ENCODE peak calls at places on chromosomes 7 and 10, in eight cellular contexts. U is NCI-H2171; D is A549; H is T-helper 1 cell; I is left ventricle myocardium inferior; F is GM12865; E is NK-92 treated with Interleukin-12 subunit alpha and Interleukin-12 subunit beta, amount 100 ng/mL, for 24 hours; O is heart right ventricle. T is an unnamed sample.

GRCh38 chr7:137316643-137317042 is 26.9 kb downstream of the PTN start:
- DNase-seq in O (no peak), D (no peak), U (peak), F (no peak), I (no peak), H (no peak), E (no peak), T (no peak)

GRCh38 chr10:6385683-6386082 is 183.0 kb downstream of the PFKFB3 start:
- DNase-seq in E (no peak), U (no peak), O (no peak), F (no peak), D (no peak), I (no peak), H (no peak), T (no peak)

GRCh38 chr7:25261545-25262135 is 33.4 kb upstream of the NPVF start:
- DNase-seq in U (no peak), I (no peak), E (no peak), H (no peak), O (no peak), D (no peak), F (no peak), T (no peak)

GRCh38 chr7:1943933-1944618 is 274.0 kb downstream of the ELFN1 start:
- DNase-seq in F (no peak), H (no peak), I (peak), E (no peak), O (peak), D (no peak), U (no peak), T (no peak)

GRCh38 chr10:61786728-61787127 is 114.8 kb upstream of the ARID5B start:
- DNase-seq in D (peak), I (no peak), U (no peak), E (peak), O (no peak), H (no peak), F (peak), T (peak)

GRCh38 chr7:87564290-87564963 is 36.3 kb downstream of the ABCB1 start:
- DNase-seq in E (no peak), I (no peak), D (peak), U (no peak), F (peak), H (no peak), O (no peak), T (peak)

GRCh38 chr7:85479918-85480658 is 293.2 kb upstream of the SEMA3D start:
- DNase-seq in F (no peak), O (no peak), D (no peak), H (no peak), I (no peak), U (no peak), E (no peak), T (no peak)

GRCh38 chr10:70776455-70777005 is 8.6 kb downstream of the TBATA start:
- DNase-seq in O (no peak), E (no peak), D (no peak), H (no peak), U (no peak), I (no peak), F (no peak), T (no peak)

GRCh38 chr10:27723436-27723835 is 22.2 kb downstream of the MKX start:
- DNase-seq in H (no peak), E (no peak), D (no peak), F (no peak), I (no peak), U (no peak), O (no peak), T (no peak)

GRCh38 chr10:1183033-1183396 is 126.8 kb downstream of the WDR37 start:
- DNase-seq in D (no peak), O (no peak), H (no peak), I (no peak), U (no peak), F (no peak), E (no peak), T (no peak)

GRCh38 chr10:76550806-76551205 is 1086.8 kb downstream of the KCNMA1 start:
- DNase-seq in E (no peak), U (no peak), F (no peak), O (no peak), D (no peak), I (no peak), H (no peak), T (no peak)

GRCh38 chr7:105656922-105657521 is 75.7 kb upstream of the EFCAB10 start:
- DNase-seq in F (peak), I (no peak), U (no peak), D (peak), E (peak), H (peak), O (no peak), T (peak)

GRCh38 chr10:93921338-93921737 is 27.6 kb downstream of the SLC35G1 start:
- DNase-seq in H (peak), I (no peak), O (no peak), D (no peak), U (no peak), E (no peak), F (peak), T (no peak)

GRCh38 chr10:86340176-86340990 is 26.2 kb downstream of the GRID1 start:
- DNase-seq in E (no peak), I (no peak), O (no peak), D (no peak), F (no peak), H (no peak), U (no peak), T (no peak)

GRCh38 chr7:64559206-64559605 is 3.7 kb downstream of the ZNF680 start:
- DNase-seq in E (no peak), O (no peak), F (no peak), I (no peak), U (no peak), H (no peak), D (no peak), T (peak)

GRCh38 chr7:101527844-101528667 is 101.0 kb downstream of the MYL10 start:
- DNase-seq in O (peak), D (no peak), U (no peak), I (peak), E (no peak), F (no peak), H (no peak), T (peak)

GRCh38 chr7:6615853-6616555 is 594 bp downstream of the ZNF853 start:
- DNase-seq in O (no peak), U (no peak), I (no peak), H (no peak), E (no peak), D (no peak), F (no peak), T (no peak)

GRCh38 chr10:78865518-78865835 is 203.3 kb upstream of the ZMIZ1 start:
- DNase-seq in I (no peak), H (no peak), D (no peak), U (no peak), E (no peak), F (no peak), O (no peak), T (no peak)

GRCh38 chr10:118584181-118584954 is 11.1 kb downstream of the PRLHR start:
- DNase-seq in F (no peak), E (no peak), D (no peak), O (no peak), U (no peak), I (no peak), H (no peak), T (peak)

GRCh38 chr7:93574646-93575554 is at the start of gene CALCR:
- DNase-seq in O (no peak), E (no peak), D (peak), F (no peak), H (no peak), I (no peak), U (no peak), T (no peak)

GRCh38 chr7:14303536-14303935 is 314.1 kb upstream of the ETV1 start:
- DNase-seq in E (no peak), U (no peak), I (no peak), D (no peak), F (no peak), H (no peak), O (no peak), T (no peak)

GRCh38 chr7:132098337-132098736 is 477.9 kb downstream of the PLXNA4 start:
- DNase-seq in H (no peak), O (no peak), I (no peak), D (no peak), E (no peak), U (no peak), F (no peak), T (no peak)

T was measured in endothelial cell of umbilical vein.